ENCODE peak calls at places on chromosomes 4 and X, in four cellular contexts. One of them, this sample, is unnamed.

GRCh38 chr4:109410776-109411175 is 22.8 kb upstream of the SEC24B start:
- DNase-seq in breast epithelium: no peak
- DNase-seq in heart right ventricle: no peak
- DNase-seq in Peyer's patch: no peak
- DNase-seq in this sample: no peak

GRCh38 chr4:187017156-187017555 is 293.5 kb upstream of the FAT1 start:
- DNase-seq in breast epithelium: no peak
- DNase-seq in Peyer's patch: no peak
- DNase-seq in heart right ventricle: no peak
- DNase-seq in this sample: no peak

GRCh38 chr4:91064157-91064853 is 937.1 kb downstream of the CCSER1 start:
- DNase-seq in heart right ventricle: peak; percentile 6
- DNase-seq in breast epithelium: no peak
- DNase-seq in Peyer's patch: no peak
- DNase-seq in this sample: no peak

GRCh38 chr4:8819019-8819418 is 52.6 kb downstream of the HMX1 start:
- DNase-seq in Peyer's patch: no peak
- DNase-seq in heart right ventricle: no peak
- DNase-seq in breast epithelium: peak; percentile 27
- DNase-seq in this sample: no peak

GRCh38 chr4:23878235-23878861 is 11.5 kb downstream of the PPARGC1A start:
- DNase-seq in Peyer's patch: no peak
- DNase-seq in heart right ventricle: no peak
- DNase-seq in breast epithelium: no peak
- DNase-seq in this sample: no peak

GRCh38 chrX:85109235-85109634 is 105.6 kb downstream of the APOOL start:
- DNase-seq in breast epithelium: no peak
- DNase-seq in Peyer's patch: no peak
- DNase-seq in heart right ventricle: no peak
- DNase-seq in this sample: no peak

GRCh38 chr4:93764647-93765246 is 63.8 kb upstream of the ATOH1 start:
- DNase-seq in breast epithelium: no peak
- DNase-seq in Peyer's patch: no peak
- DNase-seq in heart right ventricle: no peak
- DNase-seq in this sample: no peak

GRCh38 chr4:100895572-100896197 is 377.9 kb upstream of the EMCN start:
- DNase-seq in breast epithelium: no peak
- DNase-seq in Peyer's patch: no peak
- DNase-seq in heart right ventricle: no peak
- DNase-seq in this sample: no peak

GRCh38 chr4:176769519-176769918 is 23.2 kb downstream of the VEGFC start:
- DNase-seq in Peyer's patch: no peak
- DNase-seq in breast epithelium: no peak
- DNase-seq in heart right ventricle: no peak
- DNase-seq in this sample: no peak

GRCh38 chrX:28966335-28966734 is 379.1 kb downstream of the IL1RAPL1 start:
- DNase-seq in heart right ventricle: no peak
- DNase-seq in Peyer's patch: no peak
- DNase-seq in breast epithelium: no peak
- DNase-seq in this sample: no peak

GRCh38 chr4:42371306-42372063 is 25.8 kb upstream of the SHISA3 start:
- DNase-seq in breast epithelium: no peak
- DNase-seq in heart right ventricle: peak; percentile 30
- DNase-seq in Peyer's patch: no peak
- DNase-seq in this sample: no peak

GRCh38 chr4:187380181-187380581 is 615.4 kb upstream of the ZFP42 start:
- DNase-seq in breast epithelium: no peak
- DNase-seq in Peyer's patch: no peak
- DNase-seq in heart right ventricle: no peak
- DNase-seq in this sample: peak; percentile 28

GRCh38 chr4:69167300-69167699 is 47.2 kb downstream of the UGT2B11 start:
- DNase-seq in Peyer's patch: no peak
- DNase-seq in heart right ventricle: no peak
- DNase-seq in breast epithelium: no peak
- DNase-seq in this sample: no peak

GRCh38 chr4:140152015-140152703 is 1.8 kb downstream of the MAML3 start:
- DNase-seq in Peyer's patch: peak; percentile 57
- DNase-seq in heart right ventricle: peak; percentile 71
- DNase-seq in breast epithelium: peak; percentile 77
- DNase-seq in this sample: peak; percentile 76

GRCh38 chrX:17167915-17168314 is 207.1 kb upstream of the NHS start:
- DNase-seq in breast epithelium: no peak
- DNase-seq in Peyer's patch: no peak
- DNase-seq in heart right ventricle: no peak
- DNase-seq in this sample: no peak

GRCh38 chrX:70442224-70442623 is 2.4 kb upstream of the DLG3 start:
- DNase-seq in breast epithelium: no peak
- DNase-seq in heart right ventricle: no peak
- DNase-seq in Peyer's patch: no peak
- DNase-seq in this sample: no peak
- H3K27me3 ChIP-seq in breast epithelium: peaks cover 65% of the 10 kb centered on the region
- H3K27me3 ChIP-seq in heart right ventricle: peaks cover 24% of the 10 kb centered on the region
- H3K27me3 ChIP-seq in Peyer's patch: peaks cover 5% of the 10 kb centered on the region
- H3K27me3 ChIP-seq in this sample: peaks cover 9% of the 10 kb centered on the region

GRCh38 chrX:12986886-12987285 is 12.0 kb downstream of the TMSB4X start:
- DNase-seq in heart right ventricle: no peak
- DNase-seq in breast epithelium: no peak
- DNase-seq in Peyer's patch: no peak
- DNase-seq in this sample: no peak
- H3K4me1 ChIP-seq in heart right ventricle: peaks cover 14% of the 10 kb centered on the region
- H3K4me1 ChIP-seq in breast epithelium: no peaks in the 10 kb centered on the region
- H3K4me1 ChIP-seq in Peyer's patch: no peaks in the 10 kb centered on the region
- H3K4me1 ChIP-seq in this sample: peaks cover 2% of the 10 kb centered on the region

DNA sequence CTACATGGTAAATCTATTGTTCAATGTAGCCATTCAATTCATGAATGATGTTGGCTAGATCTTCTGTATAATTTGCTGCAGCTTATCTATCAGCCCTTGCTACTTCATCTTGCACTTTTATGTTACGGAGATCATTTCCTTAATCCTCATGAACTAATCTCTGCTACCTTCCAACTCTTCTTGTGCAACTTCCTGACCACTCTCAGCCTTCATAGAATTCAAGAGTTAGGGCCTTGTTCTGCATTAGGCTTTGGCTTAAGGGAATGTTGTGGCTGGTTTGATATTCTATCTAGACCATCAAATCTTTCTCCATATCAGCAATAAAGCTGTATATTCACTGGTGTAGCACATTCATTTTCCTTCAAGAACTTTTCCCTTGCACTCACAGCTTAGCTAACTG is 36.7 kb upstream of the MAP9 start:
- DNase-seq in heart right ventricle: no peak
- DNase-seq in Peyer's patch: no peak
- DNase-seq in breast epithelium: no peak
- DNase-seq in this sample: no peak
- H3K27me3 ChIP-seq in heart right ventricle: no peaks in the 10 kb centered on the region
- H3K27me3 ChIP-seq in Peyer's patch: no peaks in the 10 kb centered on the region
- H3K27me3 ChIP-seq in breast epithelium: no peaks in the 10 kb centered on the region
- H3K27me3 ChIP-seq in this sample: no peaks in the 10 kb centered on the region

GRCh38 chrX:1502853-1503252 is 34.1 kb downstream of the P2RY8 start:
- DNase-seq in Peyer's patch: no peak
- DNase-seq in heart right ventricle: no peak
- DNase-seq in breast epithelium: no peak
- DNase-seq in this sample: no peak

GRCh38 chrX:1502241-1502640 is 34.7 kb downstream of the P2RY8 start:
- DNase-seq in Peyer's patch: peak; percentile 89
- DNase-seq in breast epithelium: no peak
- DNase-seq in heart right ventricle: no peak
- DNase-seq in this sample: no peak

GRCh38 chrX:1506916-1507315 is 30.1 kb downstream of the P2RY8 start:
- DNase-seq in breast epithelium: no peak
- DNase-seq in heart right ventricle: no peak
- DNase-seq in Peyer's patch: no peak
- DNase-seq in this sample: no peak

GRCh38 chrX:1496076-1496475 is 40.9 kb downstream of the P2RY8 start:
- DNase-seq in breast epithelium: no peak
- DNase-seq in heart right ventricle: no peak
- DNase-seq in Peyer's patch: peak; percentile 12
- DNase-seq in this sample: no peak

DNA sequence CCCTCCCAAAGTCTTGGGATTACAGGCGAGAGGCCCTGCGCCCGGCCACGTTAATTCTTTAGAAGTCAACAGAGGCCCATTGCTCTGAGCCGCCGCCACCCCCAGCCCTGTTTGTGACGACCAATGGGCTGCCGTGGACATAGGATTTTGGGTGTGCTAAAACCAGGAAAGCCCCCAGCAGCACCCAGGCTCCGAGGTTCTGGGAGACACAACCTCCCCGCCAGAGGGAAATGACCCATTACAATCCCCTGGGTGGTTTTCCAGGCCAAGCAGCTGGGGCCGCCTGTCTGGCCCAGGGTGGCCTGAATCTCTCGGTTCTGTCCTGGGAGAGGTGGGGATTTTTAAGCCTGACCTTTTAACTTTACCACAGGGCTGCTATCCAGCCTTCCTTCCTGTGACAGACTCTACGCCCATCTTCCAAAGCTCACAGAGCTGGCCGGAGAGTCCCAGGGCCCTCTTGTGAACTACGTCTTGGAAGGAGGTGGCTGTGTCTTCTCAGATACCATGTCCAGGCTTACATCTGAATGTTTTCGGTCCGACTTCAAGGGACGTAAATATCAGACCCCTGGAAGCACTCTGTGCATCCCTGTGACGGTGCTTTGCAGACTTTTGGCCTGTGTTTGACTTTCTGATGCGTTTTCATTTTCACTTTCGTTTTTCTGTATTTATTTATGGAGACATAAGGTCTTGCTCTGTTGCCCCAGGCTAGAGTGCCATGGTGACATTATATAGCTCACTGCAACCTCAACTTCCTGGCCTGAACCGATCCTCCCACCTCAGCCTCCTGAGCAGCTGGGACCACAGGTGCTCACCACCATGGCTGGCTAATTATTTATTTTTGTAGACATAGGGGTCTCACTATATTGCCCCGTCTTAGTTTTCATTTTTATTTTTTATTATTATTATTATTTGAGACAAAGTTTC is 36.0 kb downstream of the P2RY8 start:
- DNase-seq in heart right ventricle: no peak
- DNase-seq in Peyer's patch: peak; percentile 37
- DNase-seq in breast epithelium: no peak
- DNase-seq in this sample: no peak
- H3K4me1 ChIP-seq in heart right ventricle: peaks cover 23% of the 10 kb centered on the region
- H3K4me1 ChIP-seq in Peyer's patch: no peaks in the 10 kb centered on the region
- H3K4me1 ChIP-seq in breast epithelium: no peaks in the 10 kb centered on the region
- H3K4me1 ChIP-seq in this sample: peaks cover 2% of the 10 kb centered on the region

GRCh38 chr4:88592600-88593448 is 544 bp downstream of the HERC3 start:
- DNase-seq in breast epithelium: peak; percentile 67
- DNase-seq in Peyer's patch: peak; percentile 78
- DNase-seq in heart right ventricle: peak; percentile 77
- DNase-seq in this sample: peak; percentile 85
- H3K27me3 ChIP-seq in breast epithelium: no peaks in the 10 kb centered on the region
- H3K27me3 ChIP-seq in Peyer's patch: no peaks in the 10 kb centered on the region
- H3K27me3 ChIP-seq in heart right ventricle: no peaks in the 10 kb centered on the region
- H3K27me3 ChIP-seq in this sample: no peaks in the 10 kb centered on the region

GRCh38 chrX:130103605-130104004 is 6.7 kb downstream of the ELF4 start:
- DNase-seq in Peyer's patch: no peak
- DNase-seq in heart right ventricle: no peak
- DNase-seq in breast epithelium: no peak
- DNase-seq in this sample: no peak
- H3K4me1 ChIP-seq in Peyer's patch: peaks cover 37% of the 10 kb centered on the region
- H3K4me1 ChIP-seq in heart right ventricle: peaks cover 40% of the 10 kb centered on the region
- H3K4me1 ChIP-seq in breast epithelium: no peaks in the 10 kb centered on the region
- H3K4me1 ChIP-seq in this sample: peaks cover 12% of the 10 kb centered on the region

DNA sequence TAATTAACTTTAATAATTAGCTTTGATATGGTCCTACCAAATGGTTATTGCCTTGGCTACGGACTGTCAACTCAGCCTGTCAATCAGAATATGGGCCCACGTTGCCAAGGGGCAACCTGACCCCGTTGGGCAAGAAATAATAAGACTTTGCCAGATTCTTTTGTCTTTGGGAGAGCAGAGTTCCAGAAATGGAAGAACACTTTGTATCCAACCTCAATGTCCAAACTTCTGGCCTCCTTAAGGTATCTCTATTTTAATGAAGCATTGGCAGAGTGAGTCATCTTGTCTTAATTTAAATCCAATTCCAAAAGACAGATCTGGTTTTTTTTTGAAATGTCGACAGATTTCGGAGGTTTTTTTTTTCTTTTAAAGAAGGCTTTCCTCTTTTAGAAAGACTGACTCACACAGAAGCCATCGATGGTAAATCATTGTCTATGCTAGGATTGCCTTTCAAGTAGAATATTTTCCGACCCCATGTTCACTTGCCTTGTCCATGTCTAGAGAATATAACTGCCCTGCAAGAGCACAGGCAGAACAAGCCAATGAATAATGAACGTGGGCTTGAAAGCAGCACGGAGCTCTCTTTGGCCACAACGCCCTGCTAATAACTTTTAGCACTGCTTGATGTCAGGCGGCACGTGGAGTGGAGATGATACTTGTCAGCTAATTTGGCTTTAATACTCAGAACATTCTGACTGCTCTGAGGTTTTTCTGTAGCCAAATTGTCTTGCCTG is 190.4 kb upstream of the GATB start:
- DNase-seq in breast epithelium: no peak
- DNase-seq in heart right ventricle: no peak
- DNase-seq in Peyer's patch: no peak
- DNase-seq in this sample: no peak
- H3K27me3 ChIP-seq in breast epithelium: no peaks in the 10 kb centered on the region
- H3K27me3 ChIP-seq in heart right ventricle: no peaks in the 10 kb centered on the region
- H3K27me3 ChIP-seq in Peyer's patch: no peaks in the 10 kb centered on the region
- H3K27me3 ChIP-seq in this sample: no peaks in the 10 kb centered on the region

GRCh38 chr4:1042352-1043025 is 31.1 kb downstream of the FGFRL1 start:
- DNase-seq in heart right ventricle: no peak
- DNase-seq in breast epithelium: no peak
- DNase-seq in Peyer's patch: no peak
- DNase-seq in this sample: no peak
- H3K4me1 ChIP-seq in heart right ventricle: peaks cover 33% of the 10 kb centered on the region
- H3K4me1 ChIP-seq in breast epithelium: peaks cover 8% of the 10 kb centered on the region
- H3K4me1 ChIP-seq in Peyer's patch: peaks cover 38% of the 10 kb centered on the region
- H3K4me1 ChIP-seq in this sample: no peaks in the 10 kb centered on the region

GRCh38 chrX:129116651-129117050 is 406.6 kb downstream of the SMARCA1 start:
- DNase-seq in breast epithelium: no peak
- DNase-seq in Peyer's patch: no peak
- DNase-seq in heart right ventricle: no peak
- DNase-seq in this sample: no peak
- H3K27me3 ChIP-seq in breast epithelium: no peaks in the 10 kb centered on the region
- H3K27me3 ChIP-seq in Peyer's patch: no peaks in the 10 kb centered on the region
- H3K27me3 ChIP-seq in heart right ventricle: no peaks in the 10 kb centered on the region
- H3K27me3 ChIP-seq in this sample: no peaks in the 10 kb centered on the region